ENCODE peak calls at places on chromosomes 11 and 22, in four cellular contexts. One of them, this sample, is unnamed.

GRCh38 chr22:49390954-49391353 is 436.7 kb downstream of the BRD1 start:
- DNase-seq in mesenchymal stem cell: no peak
- DNase-seq in IMR-90: no peak
- DNase-seq in H1: no peak
- DNase-seq in this sample: no peak

GRCh38 chr11:69615545-69616278 is 25.2 kb upstream of the CCND1 start:
- DNase-seq in mesenchymal stem cell: no peak
- DNase-seq in IMR-90: no peak
- DNase-seq in H1: no peak
- DNase-seq in this sample: no peak

GRCh38 chr11:403021-403760 is 9.2 kb downstream of the PKP3 start:
- DNase-seq in mesenchymal stem cell: no peak
- DNase-seq in H1: no peak
- DNase-seq in IMR-90: no peak
- DNase-seq in this sample: no peak

GRCh38 chr11:65226103-65226442 is 35.7 kb upstream of the POLA2 start:
- DNase-seq in mesenchymal stem cell: no peak
- DNase-seq in H1: no peak
- DNase-seq in IMR-90: no peak
- DNase-seq in this sample: no peak

GRCh38 chr22:44359496-44360110 is 46.9 kb upstream of the SHISAL1 start:
- DNase-seq in mesenchymal stem cell: no peak
- DNase-seq in H1: no peak
- DNase-seq in IMR-90: no peak
- DNase-seq in this sample: no peak

GRCh38 chr11:100860318-100860896 is 173.3 kb downstream of the ARHGAP42 start:
- DNase-seq in IMR-90: no peak
- DNase-seq in H1: no peak
- DNase-seq in mesenchymal stem cell: no peak
- DNase-seq in this sample: no peak

GRCh38 chr22:26471522-26471921 is 12.1 kb downstream of the HPS4 start:
- DNase-seq in mesenchymal stem cell: peak
- DNase-seq in IMR-90: peak
- DNase-seq in H1: peak
- DNase-seq in this sample: no peak

GRCh38 chr22:49730656-49731055 is 97.0 kb downstream of the BRD1 start:
- DNase-seq in H1: no peak
- DNase-seq in IMR-90: no peak
- DNase-seq in mesenchymal stem cell: no peak
- DNase-seq in this sample: no peak

GRCh38 chr22:49262167-49262566 is 565.5 kb downstream of the BRD1 start:
- DNase-seq in H1: no peak
- DNase-seq in IMR-90: no peak
- DNase-seq in mesenchymal stem cell: no peak
- DNase-seq in this sample: no peak

GRCh38 chr11:371716-372590 is 2.7 kb downstream of the B4GALNT4 start:
- DNase-seq in IMR-90: no peak
- DNase-seq in mesenchymal stem cell: no peak
- DNase-seq in H1: no peak
- DNase-seq in this sample: no peak

GRCh38 chr11:120608760-120609211 is 97.2 kb downstream of the GRIK4 start:
- DNase-seq in IMR-90: no peak
- DNase-seq in H1: no peak
- DNase-seq in mesenchymal stem cell: no peak
- DNase-seq in this sample: peak

GRCh38 chr22:41830174-41830573 is 2.7 kb upstream of the SREBF2 start:
- DNase-seq in IMR-90: no peak
- DNase-seq in mesenchymal stem cell: no peak
- DNase-seq in H1: no peak
- DNase-seq in this sample: peak

DNA sequence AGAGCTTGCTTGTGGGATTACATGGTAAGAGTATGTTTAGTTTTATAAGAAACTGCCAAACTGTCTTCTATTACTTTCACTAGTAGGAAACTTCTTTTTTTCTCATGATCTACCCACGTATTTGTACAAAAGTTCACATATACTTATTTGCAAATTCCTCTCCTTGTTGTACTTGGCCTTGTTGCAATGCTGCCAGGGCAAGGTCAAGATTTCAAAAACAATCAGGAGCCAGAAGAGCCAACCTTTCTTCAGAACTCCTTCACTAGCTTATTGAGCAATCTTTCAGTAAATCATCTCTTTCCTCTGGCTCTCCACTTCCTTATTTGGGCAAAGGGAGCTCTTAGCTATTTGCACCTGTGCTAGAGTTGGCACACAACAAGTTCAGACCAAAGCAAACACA is 9.7 kb downstream of the SRSF8 start:
- DNase-seq in IMR-90: peak
- DNase-seq in mesenchymal stem cell: peak
- DNase-seq in H1: no peak
- DNase-seq in this sample: no peak
- H3K4me2 ChIP-seq in IMR-90: peak
- H3K4me2 ChIP-seq in mesenchymal stem cell: no peak
- H3K4me2 ChIP-seq in H1: no peak
- H3K4me2 ChIP-seq in this sample: no peak

GRCh38 chr11:27698872-27699241 is 1.4 kb downstream of the BDNF start:
- DNase-seq in IMR-90: peak
- DNase-seq in H1: peak
- DNase-seq in mesenchymal stem cell: peak
- DNase-seq in this sample: peak

GRCh38 chr11:27699926-27700350 is 317 bp downstream of the BDNF start:
- DNase-seq in mesenchymal stem cell: no peak
- DNase-seq in H1: no peak
- DNase-seq in IMR-90: no peak
- DNase-seq in this sample: no peak

GRCh38 chr11:27699242-27699925 is 871 bp downstream of the BDNF start:
- DNase-seq in mesenchymal stem cell: peak
- DNase-seq in IMR-90: peak
- DNase-seq in H1: no peak
- DNase-seq in this sample: peak

GRCh38 chr11:27701262-27702105 is 1.2 kb upstream of the BDNF start:
- DNase-seq in H1: no peak
- DNase-seq in IMR-90: peak
- DNase-seq in mesenchymal stem cell: peak
- DNase-seq in this sample: no peak

GRCh38 chr11:27700351-27701261 is at the start of gene BDNF:
- DNase-seq in IMR-90: peak
- DNase-seq in mesenchymal stem cell: peak
- DNase-seq in H1: no peak
- DNase-seq in this sample: peak
- H2BK15ac ChIP-seq in IMR-90: peak
- H2BK15ac ChIP-seq in mesenchymal stem cell: peak
- H2BK15ac ChIP-seq in H1: peak
- H2BK15ac ChIP-seq in this sample: no peak

DNA sequence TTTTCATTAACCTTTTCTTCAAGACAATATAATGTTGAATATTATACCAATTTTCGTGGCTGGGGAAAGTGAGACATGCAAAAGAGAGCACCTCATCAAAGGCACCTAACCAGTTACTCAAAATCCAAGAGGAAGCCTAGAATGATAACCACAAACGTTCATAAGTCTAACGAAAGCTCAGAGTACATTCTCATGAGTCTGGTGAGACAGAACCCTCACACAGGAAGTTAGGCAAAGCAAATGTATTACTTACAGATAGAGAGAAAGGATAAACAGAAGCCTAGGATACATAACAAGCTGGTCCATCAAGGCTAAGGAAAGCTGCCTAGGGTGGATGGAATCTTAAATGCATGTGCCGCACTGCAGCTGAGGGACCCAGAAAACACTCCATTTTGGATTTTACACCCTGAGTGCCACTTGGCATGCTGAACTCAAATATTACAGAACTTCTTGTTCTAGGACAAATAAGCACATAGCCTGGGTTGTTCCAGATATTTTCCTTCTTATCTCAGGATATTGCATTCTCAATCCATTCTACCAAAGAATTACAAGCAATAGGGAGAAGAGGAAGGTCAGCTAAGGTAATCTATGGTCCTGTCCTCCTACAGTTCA is 112.3 kb upstream of the ANO3 start:
- DNase-seq in mesenchymal stem cell: peak
- DNase-seq in H1: no peak
- DNase-seq in IMR-90: peak
- DNase-seq in this sample: no peak
- H3K4me2 ChIP-seq in mesenchymal stem cell: no peak
- H3K4me2 ChIP-seq in H1: no peak
- H3K4me2 ChIP-seq in IMR-90: peak
- H3K4me2 ChIP-seq in this sample: no peak

GRCh38 chr22:40678493-40679248 is 613 bp upstream of the MCHR1 start:
- DNase-seq in IMR-90: no peak
- DNase-seq in H1: no peak
- DNase-seq in mesenchymal stem cell: no peak
- DNase-seq in this sample: no peak

GRCh38 chr22:40679964-40680818 is 907 bp downstream of the MCHR1 start:
- DNase-seq in IMR-90: peak
- DNase-seq in mesenchymal stem cell: peak
- DNase-seq in H1: no peak
- DNase-seq in this sample: no peak

GRCh38 chr22:40681451-40681850 is 2.2 kb downstream of the MCHR1 start:
- DNase-seq in H1: no peak
- DNase-seq in IMR-90: no peak
- DNase-seq in mesenchymal stem cell: no peak
- DNase-seq in this sample: no peak

GRCh38 chr22:40680819-40681183 is 1.5 kb downstream of the MCHR1 start:
- DNase-seq in mesenchymal stem cell: no peak
- DNase-seq in H1: no peak
- DNase-seq in IMR-90: no peak
- DNase-seq in this sample: no peak

GRCh38 chr22:40679249-40679963 is at the start of gene MCHR1:
- DNase-seq in mesenchymal stem cell: no peak
- DNase-seq in IMR-90: peak
- DNase-seq in H1: no peak
- DNase-seq in this sample: no peak
- H2BK15ac ChIP-seq in mesenchymal stem cell: peak
- H2BK15ac ChIP-seq in IMR-90: no peak
- H2BK15ac ChIP-seq in H1: peak
- H2BK15ac ChIP-seq in this sample: no peak

This sample was measured in H9.